ENCODE peak calls at places on chromosomes 16 and 17, in four cellular contexts. T is cardiac fibroblast, H is iPS-NIHi11, W is GM23248. R is an unnamed sample.

GRCh38 chr17:34556384-34556783 is 23.0 kb upstream of the TMEM132E start:
- DNase-seq in T (peak; percentile 4), H (peak; percentile 76), W (peak; percentile 20), R (no peak)

GRCh38 chr17:30091771-30092170 is 24.8 kb upstream of the NSRP1 start:
- DNase-seq in T (peak; percentile 69), H (no peak), W (peak; percentile 92), R (no peak)

GRCh38 chr17:44760474-44761308 is 1.9 kb downstream of the ADAM11 start:
- DNase-seq in T (no peak), H (no peak), W (no peak), R (peak; percentile 37)

GRCh38 chr17:82105882-82106696 is 8.1 kb upstream of the FASN start:
- DNase-seq in T (peak; percentile 50), H (peak; percentile 85), W (peak; percentile 50), R (peak; percentile 76)

GRCh38 chr17:3950584-3950983 is 13.7 kb downstream of the ATP2A3 start:
- DNase-seq in T (no peak), H (no peak), W (no peak), R (no peak)

GRCh38 chr17:57954421-57955182 is 610 bp downstream of the CUEDC1 start:
- DNase-seq in T (peak; percentile 59), H (peak; percentile 80), W (peak; percentile 84), R (no peak)

GRCh38 chr17:57557363-57557762 is 187.7 kb downstream of the CCDC182 start:
- DNase-seq in T (no peak), H (no peak), W (no peak), R (no peak)

GRCh38 chr16:85987750-85988078 is 88.8 kb downstream of the IRF8 start:
- DNase-seq in T (no peak), H (no peak), W (no peak), R (no peak)

GRCh38 chr17:13746379-13746778 is 144.7 kb upstream of the HS3ST3A1 start:
- DNase-seq in T (no peak), H (no peak), W (no peak), R (no peak)

GRCh38 chr16:22206847-22207714 is 1.0 kb downstream of the EEF2K start:
- DNase-seq in T (peak; percentile 73), H (peak; percentile 53), W (peak; percentile 87), R (peak; percentile 79)

GRCh38 chr16:30004811-30005242 is 6.0 kb downstream of the DOC2A start:
- DNase-seq in T (no peak), H (no peak), W (no peak), R (no peak)

GRCh38 chr16:12321363-12321762 is 344.8 kb downstream of the SNX29 start:
- DNase-seq in T (no peak), H (no peak), W (no peak), R (no peak)

GRCh38 chr17:41486809-41487530 is 2.7 kb downstream of the KRT36 start:
- DNase-seq in T (peak; percentile 9), H (peak; percentile 82), W (no peak), R (peak; percentile 83)

GRCh38 chr16:61323456-61323855 is 712.8 kb downstream of the CDH8 start:
- DNase-seq in T (peak; percentile 58), H (no peak), W (no peak), R (no peak)

GRCh38 chr17:29569245-29569950 is 897 bp downstream of the TP53I13 start:
- DNase-seq in T (peak; percentile 28), H (no peak), W (peak; percentile 80), R (peak; percentile 13)

GRCh38 chr16:1823821-1824220 is 2.8 kb downstream of the HAGH start:
- DNase-seq in T (peak; percentile 75), H (peak; percentile 49), W (no peak), R (peak; percentile 69)

GRCh38 chr16:19894586-19894985 is 9.9 kb upstream of the GPRC5B start:
- DNase-seq in T (no peak), H (no peak), W (no peak), R (no peak)

GRCh38 chr17:32693135-32693897 is 183.6 kb downstream of the MYO1D start:
- DNase-seq in T (no peak), H (no peak), W (no peak), R (no peak)

GRCh38 chr17:57424777-57425188 is 168.5 kb downstream of the MSI2 start:
- DNase-seq in T (peak; percentile 34), H (peak; percentile 53), W (no peak), R (peak; percentile 79)

GRCh38 chr17:56934280-56934679 is 20.4 kb upstream of the TRIM25 start:
- DNase-seq in T (no peak), H (no peak), W (no peak), R (no peak)

GRCh38 chr17:47239663-47240374 is 13.8 kb upstream of the ITGB3 start:
- DNase-seq in T (peak; percentile 100), H (no peak), W (peak; percentile 99), R (peak; percentile 68)

GRCh38 chr16:69150146-69150865 is 17.9 kb downstream of the UTP4 start:
- DNase-seq in T (peak; percentile 87), H (peak; percentile 73), W (peak; percentile 79), R (no peak)

GRCh38 chr16:68281368-68282063 is 17.2 kb downstream of the SLC7A6 start:
- DNase-seq in T (no peak), H (no peak), W (no peak), R (no peak)

GRCh38 chr16:31869511-31870201 is 4.0 kb upstream of the ZNF267 start:
- DNase-seq in T (peak; percentile 97), H (no peak), W (peak; percentile 93), R (no peak)

GRCh38 chr17:4744999-4745969 is 5.6 kb upstream of the CXCL16 start:
- DNase-seq in T (no peak), H (peak; percentile 82), W (no peak), R (no peak)

GRCh38 chr16:71410146-71410545 is 31.7 kb downstream of the TLE7 start:
- DNase-seq in T (no peak), H (no peak), W (no peak), R (no peak)

GRCh38 chr17:74919440-74920305 is 3.4 kb downstream of the USH1G start:
- DNase-seq in T (peak; percentile 25), H (peak; percentile 69), W (peak; percentile 65), R (no peak)

GRCh38 chr17:45438931-45439610 is 6.4 kb upstream of the ARHGAP27 start:
- DNase-seq in T (no peak), H (no peak), W (no peak), R (no peak)

GRCh38 chr16:55294947-55295346 is 29.1 kb upstream of the IRX6 start:
- DNase-seq in T (no peak), H (no peak), W (peak; percentile 64), R (no peak)

GRCh38 chr17:44863254-44863918 is 15.7 kb downstream of the HIGD1B start:
- DNase-seq in T (no peak), H (no peak), W (no peak), R (no peak)

GRCh38 chr17:77535435-77535834 is 394.7 kb downstream of the SEC14L1 start:
- DNase-seq in T (no peak), H (no peak), W (no peak), R (peak; percentile 38)

GRCh38 chr17:1376061-1376460 is 24.0 kb downstream of the YWHAE start:
- DNase-seq in T (no peak), H (no peak), W (no peak), R (no peak)

GRCh38 chr17:53655591-53655990 is 167.1 kb upstream of the KIF2B start:
- DNase-seq in T (no peak), H (no peak), W (peak; percentile 32), R (no peak)

GRCh38 chr17:2828396-2829038 is 32.3 kb downstream of the RAP1GAP2 start:
- DNase-seq in T (peak; percentile 56), H (peak; percentile 96), W (peak; percentile 61), R (peak; percentile 92)

GRCh38 chr16:85422374-85423185 is 190.5 kb upstream of the GSE1 start:
- DNase-seq in T (no peak), H (no peak), W (no peak), R (peak; percentile 90)

R was measured in Peyer's patch.